ENCODE peak calls at places on chromosome 9, in five cellular contexts. R, L, P, Q and U are unnamed samples.

GRCh38 chr9:71036501-71036900 is 84.9 kb downstream of the TRPM3 start:
- DNase-seq in R (no peak), L (peak; percentile 31), P (peak; percentile 2), Q (no peak), U (no peak)

GRCh38 chr9:129491486-129491855 is 129.4 kb downstream of the C9orf50 start:
- DNase-seq in R (no peak), L (no peak), P (no peak), Q (no peak), U (no peak)

GRCh38 chr9:83744206-83744605 is 36.4 kb upstream of the UBQLN1 start:
- DNase-seq in R (no peak), L (no peak), P (no peak), Q (no peak), U (no peak)

GRCh38 chr9:91746357-91746756 is 203.7 kb downstream of the ROR2 start:
- DNase-seq in R (no peak), L (no peak), P (no peak), Q (no peak), U (no peak)

GRCh38 chr9:98781588-98782383 is 14.6 kb downstream of the ANKS6 start:
- DNase-seq in R (peak; percentile 61), L (no peak), P (no peak), Q (no peak), U (no peak)

GRCh38 chr9:86239053-86239770 is 20.2 kb downstream of the C9orf153 start:
- DNase-seq in R (no peak), L (no peak), P (no peak), Q (no peak), U (no peak)

GRCh38 chr9:121636411-121636865 is 15.0 kb upstream of the DAB2IP start:
- DNase-seq in R (no peak), L (no peak), P (no peak), Q (peak; percentile 10), U (no peak)

GRCh38 chr9:3006917-3007316 is 163.0 kb upstream of the PUM3 start:
- DNase-seq in R (no peak), L (no peak), P (no peak), Q (no peak), U (no peak)

GRCh38 chr9:33107762-33108161 is 31.3 kb upstream of the SMU1 start:
- DNase-seq in R (no peak), L (no peak), P (no peak), Q (no peak), U (no peak)

GRCh38 chr9:133835273-133835901 is 97.2 kb upstream of the SARDH start:
- DNase-seq in R (no peak), L (no peak), P (peak; percentile 20), Q (no peak), U (no peak)

GRCh38 chr9:104287255-104287872 is 193.3 kb downstream of the SMC2 start:
- DNase-seq in R (no peak), L (no peak), P (no peak), Q (no peak), U (no peak)

GRCh38 chr9:98576859-98577258 is 131.9 kb downstream of the GABBR2 start:
- DNase-seq in R (no peak), L (no peak), P (no peak), Q (no peak), U (no peak)

GRCh38 chr9:111957856-111958631 is 61.4 kb downstream of the UGCG start:
- DNase-seq in R (no peak), L (peak; percentile 68), P (no peak), Q (peak; percentile 99), U (no peak)

GRCh38 chr9:136748656-136749551 is 579 bp upstream of the LCN6 start:
- DNase-seq in R (no peak), L (no peak), P (no peak), Q (no peak), U (no peak)

GRCh38 chr9:87193925-87194380 is 246.6 kb upstream of the GAS1 start:
- DNase-seq in R (no peak), L (no peak), P (no peak), Q (peak; percentile 95), U (no peak)

GRCh38 chr9:14159440-14160222 is 154.3 kb downstream of the NFIB start:
- DNase-seq in R (no peak), L (no peak), P (peak; percentile 63), Q (no peak), U (no peak)

GRCh38 chr9:95438958-95439357 is 77.8 kb downstream of the PTCH1 start:
- DNase-seq in R (no peak), L (no peak), P (no peak), Q (no peak), U (no peak)

GRCh38 chr9:35054871-35055644 is 17.4 kb downstream of the VCP start:
- DNase-seq in R (no peak), L (no peak), P (no peak), Q (no peak), U (no peak)

GRCh38 chr9:71904076-71904475 is 6.9 kb downstream of the ABHD17B start:
- DNase-seq in R (no peak), L (no peak), P (no peak), Q (no peak), U (no peak)

GRCh38 chr9:114302727-114303126 is 20.2 kb upstream of the ORM1 start:
- DNase-seq in R (peak; percentile 4), L (no peak), P (no peak), Q (no peak), U (no peak)

GRCh38 chr9:132787748-132788159 is 90.3 kb downstream of the AK8 start:
- DNase-seq in R (no peak), L (no peak), P (no peak), Q (no peak), U (no peak)

GRCh38 chr9:135914921-135915320 is 7.6 kb upstream of the CAMSAP1 start:
- DNase-seq in R (no peak), L (no peak), P (no peak), Q (no peak), U (no peak)

GRCh38 chr9:77960356-77961153 is 71.1 kb downstream of the GNAQ start:
- DNase-seq in R (no peak), L (no peak), P (no peak), Q (no peak), U (no peak)

GRCh38 chr9:93116049-93116961 is 17.7 kb downstream of the NINJ1 start:
- DNase-seq in R (peak; percentile 56), L (no peak), P (no peak), Q (no peak), U (no peak)

GRCh38 chr9:96136992-96137665 is 164.8 kb downstream of the HSD17B3 start:
- DNase-seq in R (peak; percentile 66), L (no peak), P (no peak), Q (peak; percentile 31), U (no peak)